ENCODE peak calls at places on chromosomes 12 and 14, in seven cellular contexts. One of them, this sample, is unnamed.

GRCh38 chr14:66240112-66240511 is 246.1 kb upstream of the CCDC196 start:
- DNase-seq in mesothelial cell of epicardium: no peak
- DNase-seq in endothelial cell: no peak
- DNase-seq in HuH-7: no peak
- DNase-seq in amniotic epithelial cell: no peak
- DNase-seq in aorta: no peak
- DNase-seq in neural progenitor cell: no peak
- DNase-seq in this sample: peak

GRCh38 chr12:31590730-31591307 is at the start of gene DENND5B:
- DNase-seq in mesothelial cell of epicardium: peak
- DNase-seq in endothelial cell: peak
- DNase-seq in HuH-7: peak
- DNase-seq in amniotic epithelial cell: peak
- DNase-seq in aorta: peak
- DNase-seq in neural progenitor cell: peak
- DNase-seq in this sample: no peak

GRCh38 chr12:116259800-116260589 is 17.5 kb downstream of the MED13L start:
- DNase-seq in mesothelial cell of epicardium: no peak
- DNase-seq in endothelial cell: no peak
- DNase-seq in HuH-7: no peak
- DNase-seq in amniotic epithelial cell: no peak
- DNase-seq in aorta: no peak
- DNase-seq in neural progenitor cell: no peak
- DNase-seq in this sample: no peak

GRCh38 chr12:7017870-7018349 is 366 bp downstream of the LPCAT3 start:
- DNase-seq in mesothelial cell of epicardium: no peak
- DNase-seq in endothelial cell: no peak
- DNase-seq in HuH-7: peak
- DNase-seq in amniotic epithelial cell: peak
- DNase-seq in aorta: no peak
- DNase-seq in neural progenitor cell: no peak
- DNase-seq in this sample: no peak

GRCh38 chr14:59964251-59965007 is 44.5 kb downstream of the LRRC9 start:
- DNase-seq in mesothelial cell of epicardium: no peak
- DNase-seq in endothelial cell: no peak
- DNase-seq in HuH-7: no peak
- DNase-seq in amniotic epithelial cell: peak
- DNase-seq in aorta: no peak
- DNase-seq in neural progenitor cell: no peak
- DNase-seq in this sample: peak

GRCh38 chr14:105891631-105892452 is 365.5 kb downstream of the TMEM121 start:
- DNase-seq in mesothelial cell of epicardium: peak
- DNase-seq in endothelial cell: no peak
- DNase-seq in HuH-7: peak
- DNase-seq in amniotic epithelial cell: no peak
- DNase-seq in aorta: peak
- DNase-seq in neural progenitor cell: no peak
- DNase-seq in this sample: no peak

GRCh38 chr12:75404231-75404630 is 13.3 kb downstream of the GLIPR1L2 start:
- DNase-seq in mesothelial cell of epicardium: no peak
- DNase-seq in endothelial cell: no peak
- DNase-seq in HuH-7: no peak
- DNase-seq in amniotic epithelial cell: no peak
- DNase-seq in aorta: no peak
- DNase-seq in neural progenitor cell: no peak
- DNase-seq in this sample: no peak

GRCh38 chr14:61218765-61219164 is 62.4 kb downstream of the TMEM30B start:
- DNase-seq in mesothelial cell of epicardium: no peak
- DNase-seq in endothelial cell: no peak
- DNase-seq in HuH-7: no peak
- DNase-seq in amniotic epithelial cell: no peak
- DNase-seq in aorta: no peak
- DNase-seq in neural progenitor cell: no peak
- DNase-seq in this sample: no peak

GRCh38 chr12:104971276-104971675 is 13.2 kb upstream of the SLC41A2 start:
- DNase-seq in mesothelial cell of epicardium: no peak
- DNase-seq in endothelial cell: no peak
- DNase-seq in HuH-7: no peak
- DNase-seq in amniotic epithelial cell: no peak
- DNase-seq in aorta: no peak
- DNase-seq in neural progenitor cell: no peak
- DNase-seq in this sample: peak

GRCh38 chr14:60965402-60965801 is 15.5 kb downstream of the TRMT5 start:
- DNase-seq in mesothelial cell of epicardium: no peak
- DNase-seq in endothelial cell: no peak
- DNase-seq in HuH-7: no peak
- DNase-seq in amniotic epithelial cell: peak
- DNase-seq in aorta: no peak
- DNase-seq in neural progenitor cell: no peak
- DNase-seq in this sample: no peak

GRCh38 chr12:39605996-39606395 is 13.6 kb downstream of the ABCD2 start:
- DNase-seq in mesothelial cell of epicardium: no peak
- DNase-seq in endothelial cell: no peak
- DNase-seq in HuH-7: no peak
- DNase-seq in amniotic epithelial cell: peak
- DNase-seq in aorta: no peak
- DNase-seq in neural progenitor cell: no peak
- DNase-seq in this sample: peak

GRCh38 chr12:3214508-3215365 is 137.6 kb downstream of the TSPAN9 start:
- DNase-seq in mesothelial cell of epicardium: no peak
- DNase-seq in endothelial cell: no peak
- DNase-seq in HuH-7: no peak
- DNase-seq in amniotic epithelial cell: no peak
- DNase-seq in aorta: no peak
- DNase-seq in neural progenitor cell: peak
- DNase-seq in this sample: no peak

GRCh38 chr12:109112720-109113465 is 3.5 kb upstream of the ACACB start:
- DNase-seq in mesothelial cell of epicardium: no peak
- DNase-seq in endothelial cell: no peak
- DNase-seq in HuH-7: no peak
- DNase-seq in amniotic epithelial cell: no peak
- DNase-seq in aorta: no peak
- DNase-seq in neural progenitor cell: no peak
- DNase-seq in this sample: no peak

GRCh38 chr12:24121911-24122310 is 172.4 kb upstream of the SOX5 start:
- DNase-seq in mesothelial cell of epicardium: no peak
- DNase-seq in endothelial cell: no peak
- DNase-seq in HuH-7: no peak
- DNase-seq in amniotic epithelial cell: no peak
- DNase-seq in aorta: no peak
- DNase-seq in neural progenitor cell: no peak
- DNase-seq in this sample: no peak

GRCh38 chr12:51217133-51217967 is 512 bp downstream of the POU6F1 start:
- DNase-seq in mesothelial cell of epicardium: peak
- DNase-seq in endothelial cell: peak
- DNase-seq in HuH-7: peak
- DNase-seq in amniotic epithelial cell: peak
- DNase-seq in aorta: peak
- DNase-seq in neural progenitor cell: peak
- DNase-seq in this sample: no peak

GRCh38 chr12:5470221-5470620 is 38.3 kb downstream of the NTF3 start:
- DNase-seq in mesothelial cell of epicardium: no peak
- DNase-seq in endothelial cell: no peak
- DNase-seq in HuH-7: no peak
- DNase-seq in amniotic epithelial cell: no peak
- DNase-seq in aorta: no peak
- DNase-seq in neural progenitor cell: no peak
- DNase-seq in this sample: no peak

GRCh38 chr12:79706676-79707075 is 15.9 kb upstream of the PAWR start:
- DNase-seq in mesothelial cell of epicardium: no peak
- DNase-seq in endothelial cell: no peak
- DNase-seq in HuH-7: no peak
- DNase-seq in amniotic epithelial cell: no peak
- DNase-seq in aorta: no peak
- DNase-seq in neural progenitor cell: no peak
- DNase-seq in this sample: peak